ENCODE peak calls at places on chromosomes 4 and X, in eight cellular contexts. O is NAMALWA; J is fibroblast of the conjunctiva; V is NCI-H69; F is stimulated activated naive B cell treated with anti-CD40 and anti-IgM and Interleukin-4, amounts not matched to agents 10 μg/mL and 1 μg/mL and 100 μg/mL, for 72 hours; G is RWPE1; R is right lobe of liver; N is HS-5. E is an unnamed sample.
A peak's percentile ranks its signal among the peaks of the same experiment; 100 is the strongest.

GRCh38 chr4:112253382-112254000 is 21.9 kb downstream of the AP1AR start:
- DNase-seq in O (peak; percentile 35), J (no peak), V (peak; percentile 72), F (no peak), G (no peak), R (no peak), N (no peak), E (no peak)

GRCh38 chrX:23742174-23742692 is 843 bp downstream of the ACOT9 start:
- DNase-seq in O (peak; percentile 58), J (peak; percentile 64), V (peak; percentile 86), F (no peak), G (peak; percentile 73), R (no peak), N (peak; percentile 54), E (peak; percentile 73)

GRCh38 chr4:101019313-101019712 is 328.0 kb downstream of the PPP3CA start:
- DNase-seq in O (no peak), J (no peak), V (no peak), F (no peak), G (no peak), R (no peak), N (no peak), E (no peak)

GRCh38 chr4:128350449-128351045 is 62.9 kb upstream of the PGRMC2 start:
- DNase-seq in O (no peak), J (no peak), V (no peak), F (no peak), G (no peak), R (no peak), N (no peak), E (no peak)

GRCh38 chr4:113758361-113758760 is 3.2 kb downstream of the CAMK2D start:
- DNase-seq in O (no peak), J (no peak), V (no peak), F (no peak), G (no peak), R (no peak), N (peak; percentile 71), E (no peak)

GRCh38 chr4:73388887-73389286 is 15.2 kb upstream of the ALB start:
- DNase-seq in O (no peak), J (no peak), V (no peak), F (no peak), G (no peak), R (no peak), N (no peak), E (no peak)

GRCh38 chr4:109232666-109233065 is 69.8 kb downstream of the COL25A1 start:
- DNase-seq in O (no peak), J (no peak), V (no peak), F (no peak), G (no peak), R (no peak), N (no peak), E (no peak)

GRCh38 chr4:189870835-189871234 is 69.8 kb upstream of the FRG1 start:
- DNase-seq in O (no peak), J (no peak), V (no peak), F (no peak), G (no peak), R (no peak), N (no peak), E (no peak)

GRCh38 chr4:163665521-163666334 is 171.2 kb downstream of the TMA16 start:
- DNase-seq in O (peak; percentile 65), J (no peak), V (no peak), F (no peak), G (no peak), R (no peak), N (no peak), E (no peak)

GRCh38 chrX:24371391-24371972 is 11.0 kb downstream of the SUPT20HL1 start:
- DNase-seq in O (peak; percentile 71), J (peak; percentile 32), V (peak; percentile 74), F (peak; percentile 31), G (peak; percentile 18), R (no peak), N (no peak), E (peak; percentile 41)

GRCh38 chrX:129755779-129756650 is 17.2 kb downstream of the XPNPEP2 start:
- DNase-seq in O (no peak), J (no peak), V (peak; percentile 13), F (no peak), G (no peak), R (no peak), N (no peak), E (no peak)

GRCh38 chrX:110358548-110358947 is at the start of gene RTL9:
- DNase-seq in O (no peak), J (no peak), V (no peak), F (no peak), G (no peak), R (no peak), N (no peak), E (no peak)

GRCh38 chrX:42096262-42096939 is 173.0 kb upstream of the CASK start:
- DNase-seq in O (no peak), J (peak; percentile 3), V (no peak), F (no peak), G (no peak), R (no peak), N (peak; percentile 74), E (no peak)

GRCh38 chr4:159823743-159824142 is 720.9 kb downstream of the RAPGEF2 start:
- DNase-seq in O (no peak), J (no peak), V (no peak), F (no peak), G (no peak), R (no peak), N (peak; percentile 28), E (no peak)

GRCh38 chr4:85127653-85128052 is 161.2 kb upstream of the WDFY3 start:
- DNase-seq in O (peak; percentile 76), J (peak; percentile 16), V (peak; percentile 11), F (peak; percentile 3), G (peak; percentile 56), R (no peak), N (no peak), E (no peak)

GRCh38 chr4:182307746-182308145 is 64.5 kb downstream of the TENM3 start:
- DNase-seq in O (no peak), J (peak; percentile 59), V (peak; percentile 5), F (no peak), G (peak; percentile 83), R (no peak), N (peak; percentile 75), E (no peak)

GRCh38 chrX:153725039-153725831 is 579 bp downstream of the ABCD1 start:
- DNase-seq in O (peak; percentile 64), J (no peak), V (no peak), F (no peak), G (no peak), R (peak; percentile 58), N (no peak), E (no peak)

GRCh38 chr4:24805036-24805435 is 9.7 kb downstream of the SOD3 start:
- DNase-seq in O (no peak), J (no peak), V (peak; percentile 70), F (no peak), G (peak; percentile 40), R (no peak), N (no peak), E (no peak)

GRCh38 chr4:54382623-54383022 is 153.5 kb downstream of the PDGFRA start:
- DNase-seq in O (no peak), J (no peak), V (no peak), F (no peak), G (no peak), R (no peak), N (no peak), E (no peak)

GRCh38 chr4:8776366-8776765 is 95.3 kb downstream of the HMX1 start:
- DNase-seq in O (no peak), J (no peak), V (no peak), F (no peak), G (no peak), R (peak; percentile 7), N (no peak), E (no peak)

GRCh38 chr4:101685126-101685525 is 105.4 kb upstream of the BANK1 start:
- DNase-seq in O (no peak), J (no peak), V (peak; percentile 62), F (no peak), G (no peak), R (no peak), N (no peak), E (no peak)

GRCh38 chr4:189202869-189203271 is 737.8 kb upstream of the FRG1 start:
- DNase-seq in O (peak; percentile 2), J (no peak), V (no peak), F (no peak), G (peak; percentile 5), R (no peak), N (peak; percentile 6), E (peak; percentile 71)

GRCh38 chr4:533318-534100 is 34.5 kb downstream of the PIGG start:
- DNase-seq in O (no peak), J (no peak), V (no peak), F (no peak), G (no peak), R (no peak), N (no peak), E (no peak)

GRCh38 chrX:19046343-19047215 is 62.7 kb upstream of the PHKA2 start:
- DNase-seq in O (no peak), J (no peak), V (no peak), F (no peak), G (peak; percentile 62), R (no peak), N (no peak), E (no peak)

GRCh38 chrX:104522386-104522785 is 43.6 kb upstream of the IL1RAPL2 start:
- DNase-seq in O (no peak), J (no peak), V (no peak), F (no peak), G (no peak), R (no peak), N (no peak), E (no peak)

GRCh38 chrX:68833855-68834331 is 5.1 kb downstream of the EFNB1 start:
- DNase-seq in O (peak; percentile 25), J (no peak), V (no peak), F (peak; percentile 23), G (no peak), R (no peak), N (no peak), E (no peak)

GRCh38 chrX:10781847-10782530 is 161.6 kb upstream of the MID1 start:
- DNase-seq in O (no peak), J (no peak), V (peak; percentile 42), F (no peak), G (no peak), R (no peak), N (no peak), E (no peak)

E was measured in foreskin melanocyte.